ENCODE peak calls at places on chromosomes 13 and 19, in eight cellular contexts. One of them, this sample, is unnamed.

GRCh38 chr19:18881491-18881890 is 14.5 kb downstream of the CERS1 start:
- DNase-seq in Peyer's patch: no peak
- DNase-seq in prostate gland: no peak
- DNase-seq in ovary: no peak
- DNase-seq in tibial nerve: no peak
- DNase-seq in body of pancreas: no peak
- DNase-seq in IMR-90: no peak
- DNase-seq in spleen: no peak
- DNase-seq in this sample: no peak

GRCh38 chr19:50486823-50487515 is 10.3 kb upstream of the GARIN5A start:
- DNase-seq in Peyer's patch: peak; percentile 49
- DNase-seq in prostate gland: no peak
- DNase-seq in ovary: no peak
- DNase-seq in tibial nerve: no peak
- DNase-seq in body of pancreas: peak; percentile 40
- DNase-seq in IMR-90: peak; percentile 19
- DNase-seq in spleen: peak; percentile 70
- DNase-seq in this sample: peak; percentile 49

GRCh38 chr19:34990578-34991192 is 9.4 kb upstream of the GRAMD1A start:
- DNase-seq in Peyer's patch: no peak
- DNase-seq in prostate gland: no peak
- DNase-seq in ovary: no peak
- DNase-seq in tibial nerve: no peak
- DNase-seq in body of pancreas: no peak
- DNase-seq in IMR-90: no peak
- DNase-seq in spleen: no peak
- DNase-seq in this sample: no peak

GRCh38 chr19:39546599-39546998 is 6.6 kb upstream of the EID2 start:
- DNase-seq in Peyer's patch: no peak
- DNase-seq in prostate gland: no peak
- DNase-seq in ovary: no peak
- DNase-seq in tibial nerve: no peak
- DNase-seq in body of pancreas: no peak
- DNase-seq in IMR-90: no peak
- DNase-seq in spleen: no peak
- DNase-seq in this sample: no peak

GRCh38 chr13:24271611-24272451 is 37.5 kb upstream of the C1QTNF9 start:
- DNase-seq in Peyer's patch: peak; percentile 80
- DNase-seq in prostate gland: no peak
- DNase-seq in ovary: peak; percentile 91
- DNase-seq in tibial nerve: no peak
- DNase-seq in body of pancreas: peak; percentile 92
- DNase-seq in IMR-90: peak; percentile 76
- DNase-seq in spleen: peak; percentile 93
- DNase-seq in this sample: peak; percentile 83

GRCh38 chr19:15294591-15294990 is 37.7 kb downstream of the BRD4 start:
- DNase-seq in Peyer's patch: no peak
- DNase-seq in prostate gland: no peak
- DNase-seq in ovary: no peak
- DNase-seq in tibial nerve: no peak
- DNase-seq in body of pancreas: no peak
- DNase-seq in IMR-90: no peak
- DNase-seq in spleen: peak; percentile 32
- DNase-seq in this sample: no peak

GRCh38 chr13:41549491-41549890 is 92.1 kb downstream of the RGCC start:
- DNase-seq in Peyer's patch: no peak
- DNase-seq in prostate gland: no peak
- DNase-seq in ovary: no peak
- DNase-seq in tibial nerve: no peak
- DNase-seq in body of pancreas: no peak
- DNase-seq in IMR-90: no peak
- DNase-seq in spleen: no peak
- DNase-seq in this sample: no peak

GRCh38 chr13:33158271-33158670 is 127.3 kb downstream of the STARD13 start:
- DNase-seq in Peyer's patch: no peak
- DNase-seq in prostate gland: no peak
- DNase-seq in ovary: no peak
- DNase-seq in tibial nerve: no peak
- DNase-seq in body of pancreas: no peak
- DNase-seq in IMR-90: no peak
- DNase-seq in spleen: no peak
- DNase-seq in this sample: no peak

GRCh38 chr13:28679628-28680027 is 20.7 kb downstream of the POMP start:
- DNase-seq in Peyer's patch: no peak
- DNase-seq in prostate gland: no peak
- DNase-seq in ovary: no peak
- DNase-seq in tibial nerve: no peak
- DNase-seq in body of pancreas: no peak
- DNase-seq in IMR-90: peak; percentile 31
- DNase-seq in spleen: no peak
- DNase-seq in this sample: no peak

GRCh38 chr19:45245334-45245787 is at the start of gene EXOC3L2:
- DNase-seq in Peyer's patch: no peak
- DNase-seq in prostate gland: no peak
- DNase-seq in ovary: no peak
- DNase-seq in tibial nerve: no peak
- DNase-seq in body of pancreas: no peak
- DNase-seq in IMR-90: no peak
- DNase-seq in spleen: no peak
- DNase-seq in this sample: no peak

GRCh38 chr19:17160908-17161307 is 54.2 kb upstream of the USE1 start:
- DNase-seq in Peyer's patch: no peak
- DNase-seq in prostate gland: no peak
- DNase-seq in ovary: no peak
- DNase-seq in tibial nerve: no peak
- DNase-seq in body of pancreas: no peak
- DNase-seq in IMR-90: no peak
- DNase-seq in spleen: no peak
- DNase-seq in this sample: no peak

GRCh38 chr13:71395053-71395452 is 472.0 kb downstream of the DACH1 start:
- DNase-seq in Peyer's patch: no peak
- DNase-seq in prostate gland: no peak
- DNase-seq in ovary: no peak
- DNase-seq in tibial nerve: no peak
- DNase-seq in body of pancreas: no peak
- DNase-seq in IMR-90: no peak
- DNase-seq in spleen: no peak
- DNase-seq in this sample: no peak

GRCh38 chr13:82165396-82166174 is 1716.7 kb downstream of the SLITRK1 start:
- DNase-seq in Peyer's patch: no peak
- DNase-seq in prostate gland: no peak
- DNase-seq in ovary: no peak
- DNase-seq in tibial nerve: no peak
- DNase-seq in body of pancreas: no peak
- DNase-seq in IMR-90: no peak
- DNase-seq in spleen: no peak
- DNase-seq in this sample: no peak

GRCh38 chr13:28568286-28568685 is 73.4 kb upstream of the FLT1 start:
- DNase-seq in Peyer's patch: no peak
- DNase-seq in prostate gland: no peak
- DNase-seq in ovary: no peak
- DNase-seq in tibial nerve: no peak
- DNase-seq in body of pancreas: peak; percentile 94
- DNase-seq in IMR-90: peak; percentile 62
- DNase-seq in spleen: no peak
- DNase-seq in this sample: peak; percentile 81

GRCh38 chr13:79589605-79590511 is 108.9 kb downstream of the NDFIP2 start:
- DNase-seq in Peyer's patch: no peak
- DNase-seq in prostate gland: peak; percentile 89
- DNase-seq in ovary: no peak
- DNase-seq in tibial nerve: no peak
- DNase-seq in body of pancreas: no peak
- DNase-seq in IMR-90: no peak
- DNase-seq in spleen: no peak
- DNase-seq in this sample: no peak

GRCh38 chr19:9848060-9848459 is 12.9 kb downstream of the PIN1 start:
- DNase-seq in Peyer's patch: no peak
- DNase-seq in prostate gland: no peak
- DNase-seq in ovary: no peak
- DNase-seq in tibial nerve: no peak
- DNase-seq in body of pancreas: peak; percentile 34
- DNase-seq in IMR-90: no peak
- DNase-seq in spleen: no peak
- DNase-seq in this sample: no peak

GRCh38 chr13:98466634-98467236 is 110.2 kb downstream of the STK24 start:
- DNase-seq in Peyer's patch: peak; percentile 56
- DNase-seq in prostate gland: no peak
- DNase-seq in ovary: no peak
- DNase-seq in tibial nerve: no peak
- DNase-seq in body of pancreas: peak; percentile 54
- DNase-seq in IMR-90: peak; percentile 55
- DNase-seq in spleen: no peak
- DNase-seq in this sample: no peak

GRCh38 chr13:111099292-111099691 is 15.8 kb upstream of the ARHGEF7 start:
- DNase-seq in Peyer's patch: no peak
- DNase-seq in prostate gland: no peak
- DNase-seq in ovary: no peak
- DNase-seq in tibial nerve: no peak
- DNase-seq in body of pancreas: no peak
- DNase-seq in IMR-90: no peak
- DNase-seq in spleen: no peak
- DNase-seq in this sample: no peak

GRCh38 chr13:73623281-73623680 is 510.9 kb downstream of the KLF12 start:
- DNase-seq in Peyer's patch: no peak
- DNase-seq in prostate gland: no peak
- DNase-seq in ovary: no peak
- DNase-seq in tibial nerve: no peak
- DNase-seq in body of pancreas: no peak
- DNase-seq in IMR-90: no peak
- DNase-seq in spleen: no peak
- DNase-seq in this sample: no peak

DNA sequence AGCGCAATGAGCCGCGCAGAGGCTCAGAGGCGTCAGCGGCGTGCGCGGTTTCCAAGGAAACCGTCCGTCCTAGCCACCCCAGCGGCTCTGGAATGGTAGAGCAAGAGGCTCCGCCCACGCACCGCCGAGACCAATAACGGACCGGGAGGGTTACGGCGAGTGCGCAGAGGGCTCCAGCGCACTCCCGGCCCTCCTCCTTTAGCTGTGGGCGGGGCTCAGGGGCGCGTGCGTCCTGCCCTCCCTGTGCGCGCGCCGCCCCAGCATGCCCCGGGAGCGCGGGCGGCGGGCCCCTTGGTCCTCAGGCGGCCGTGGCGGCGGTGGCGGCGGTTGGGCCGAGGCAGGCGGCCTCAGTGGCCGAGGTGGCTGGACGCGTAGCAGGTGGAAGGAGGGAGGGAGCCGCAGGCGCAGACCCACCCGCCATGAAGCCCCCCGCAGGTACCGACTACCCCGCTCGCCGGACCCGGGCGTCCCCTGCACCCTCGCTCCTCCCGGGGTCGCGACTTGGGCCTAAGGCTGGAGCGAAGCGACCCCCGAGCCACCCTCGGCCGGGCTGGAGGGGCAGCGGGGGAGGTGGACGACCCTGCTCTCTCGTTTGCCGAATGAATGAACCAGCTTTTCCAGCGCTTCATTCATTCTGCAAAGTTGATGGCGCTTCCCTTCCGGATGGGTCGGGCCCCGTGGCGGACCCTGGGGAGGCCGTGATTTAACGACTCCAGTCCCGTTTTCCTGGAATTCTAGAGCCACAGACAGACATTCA is at the start of gene THOP1:
- DNase-seq in Peyer's patch: peak; percentile 99
- DNase-seq in prostate gland: peak; percentile 97
- DNase-seq in ovary: peak; percentile 98
- DNase-seq in tibial nerve: peak; percentile 98
- DNase-seq in body of pancreas: peak; percentile 100
- DNase-seq in IMR-90: peak; percentile 99
- DNase-seq in spleen: peak; percentile 100
- DNase-seq in this sample: peak; percentile 100
- H3K27ac ChIP-seq in Peyer's patch: peak within 1 kb of the TSS; percentile 37
- H3K27ac ChIP-seq in prostate gland: peak within 1 kb of the TSS; percentile 47
- H3K27ac ChIP-seq in ovary: no peak within 1 kb of the TSS
- H3K27ac ChIP-seq in tibial nerve: peak within 1 kb of the TSS; percentile 77
- H3K27ac ChIP-seq in body of pancreas: peak within 1 kb of the TSS; percentile 45
- H3K27ac ChIP-seq in IMR-90: peak within 1 kb of the TSS; percentile 65
- H3K27ac ChIP-seq in spleen: peak within 1 kb of the TSS; percentile 85
- H3K27ac ChIP-seq in this sample: peak within 1 kb of the TSS; percentile 53

DNA sequence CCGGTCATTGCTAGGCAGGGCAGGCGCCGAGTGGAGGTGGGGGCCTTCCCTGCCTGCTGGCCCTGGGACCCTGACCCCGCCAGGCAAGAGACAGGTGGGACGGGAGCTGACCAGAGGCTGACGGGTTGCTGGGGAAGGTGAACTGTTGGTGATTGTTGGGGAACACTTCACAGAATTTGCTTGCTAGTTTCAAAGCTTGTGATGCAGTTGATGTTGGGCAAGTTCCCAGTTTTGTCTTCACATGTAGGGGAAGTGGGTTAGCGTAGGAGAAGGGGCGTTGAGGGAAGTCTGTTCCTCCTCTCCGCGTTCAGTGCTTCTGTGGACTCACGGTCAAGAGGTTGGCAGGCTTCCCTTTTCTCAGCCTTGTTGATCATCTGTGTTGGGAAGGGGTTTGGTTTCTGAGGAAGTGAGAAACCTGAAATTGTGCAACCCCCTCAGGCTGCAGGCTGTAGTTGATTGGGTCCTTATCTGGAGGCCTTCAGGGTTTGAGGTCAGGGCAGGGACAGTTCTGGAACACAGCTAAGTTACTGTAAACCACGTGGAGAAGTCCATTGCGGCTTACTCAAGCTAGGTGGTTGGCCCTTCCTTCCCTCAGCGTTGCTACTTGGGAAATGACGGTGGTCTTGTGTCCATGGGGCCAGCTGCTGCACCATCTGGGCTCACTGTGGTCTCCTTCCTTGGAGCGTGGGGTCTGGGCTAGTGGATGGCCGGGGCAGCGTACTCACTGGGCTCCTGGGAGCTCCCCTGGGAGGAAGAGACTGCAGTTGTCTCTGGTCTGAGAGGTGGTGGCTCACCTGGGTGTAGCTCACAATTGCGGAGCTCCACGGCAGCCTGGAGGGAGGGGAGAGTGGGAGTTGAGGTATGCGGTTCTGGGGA is 7.5 kb downstream of the RPS9 start:
- DNase-seq in Peyer's patch: no peak
- DNase-seq in prostate gland: no peak
- DNase-seq in ovary: peak; percentile 79
- DNase-seq in tibial nerve: no peak
- DNase-seq in body of pancreas: peak; percentile 69
- DNase-seq in IMR-90: peak; percentile 78
- DNase-seq in spleen: peak; percentile 87
- DNase-seq in this sample: no peak
- TF ChIP-seq POLR2A in Peyer's patch: no peak
- TF ChIP-seq POLR2A in prostate gland: no peak
- TF ChIP-seq POLR2A in ovary: peak; percentile 29
- TF ChIP-seq POLR2A in tibial nerve: no peak
- TF ChIP-seq POLR2A in body of pancreas: peak; percentile 61
- TF ChIP-seq POLR2A in IMR-90: peak; percentile 17
- TF ChIP-seq POLR2A in spleen: peak; percentile 34
- TF ChIP-seq POLR2A in this sample: no peak

GRCh38 chr19:48595833-48596232 is 10.7 kb upstream of the SPACA4 start:
- DNase-seq in Peyer's patch: no peak
- DNase-seq in prostate gland: no peak
- DNase-seq in ovary: no peak
- DNase-seq in tibial nerve: no peak
- DNase-seq in body of pancreas: no peak
- DNase-seq in IMR-90: no peak
- DNase-seq in spleen: no peak
- DNase-seq in this sample: no peak
- H3K4me3 ChIP-seq in Peyer's patch: no peak overlapping the region
- H3K4me3 ChIP-seq in prostate gland: no peak overlapping the region
- H3K4me3 ChIP-seq in ovary: no peak overlapping the region
- H3K4me3 ChIP-seq in tibial nerve: no peak overlapping the region
- H3K4me3 ChIP-seq in body of pancreas: no peak overlapping the region
- H3K4me3 ChIP-seq in IMR-90: no peak overlapping the region
- H3K4me3 ChIP-seq in spleen: no peak overlapping the region
- H3K4me3 ChIP-seq in this sample: no peak overlapping the region

GRCh38 chr13:93182406-93182805 is 44.2 kb upstream of the GPC6 start:
- DNase-seq in Peyer's patch: no peak
- DNase-seq in prostate gland: no peak
- DNase-seq in ovary: no peak
- DNase-seq in tibial nerve: no peak
- DNase-seq in body of pancreas: no peak
- DNase-seq in IMR-90: no peak
- DNase-seq in spleen: no peak
- DNase-seq in this sample: no peak
- H3K27ac ChIP-seq in Peyer's patch: no peak overlapping the region
- H3K27ac ChIP-seq in prostate gland: no peak overlapping the region
- H3K27ac ChIP-seq in ovary: no peak overlapping the region
- H3K27ac ChIP-seq in tibial nerve: no peak overlapping the region
- H3K27ac ChIP-seq in body of pancreas: no peak overlapping the region
- H3K27ac ChIP-seq in IMR-90: no peak overlapping the region
- H3K27ac ChIP-seq in spleen: no peak overlapping the region
- H3K27ac ChIP-seq in this sample: no peak overlapping the region